ENCODE peak calls at places on chromosomes 16 and 17, in five cellular contexts. W, B, G, J and Q are unnamed samples.

GRCh38 chr17:75499313-75500022 is 15.9 kb downstream of the CASKIN2 start:
- DNase-seq in J (no peak), B (no peak), W (no peak), G (no peak), Q (no peak)

GRCh38 chr16:54203384-54203783 is 83.2 kb downstream of the IRX3 start:
- DNase-seq in G (no peak), B (no peak), J (no peak), W (peak), Q (no peak)

GRCh38 chr17:5702951-5703510 is 118.7 kb upstream of the NLRP1 start:
- DNase-seq in J (no peak), B (no peak), W (no peak), G (no peak), Q (no peak)

GRCh38 chr17:73595068-73595865 is 49.0 kb downstream of the SDK2 start:
- DNase-seq in J (peak), W (no peak), B (peak), G (no peak), Q (peak)

GRCh38 chr17:55549140-55549539 is 37.9 kb upstream of the SMIM36 start:
- DNase-seq in J (no peak), B (peak), G (peak), W (no peak), Q (peak)

GRCh38 chr16:54280751-54281150 is 5.8 kb downstream of the IRX3 start:
- DNase-seq in W (no peak), G (peak), B (peak), J (no peak), Q (no peak)

GRCh38 chr16:89502319-89502843 is 5.8 kb upstream of the SPG7 start:
- DNase-seq in W (no peak), B (no peak), J (peak), G (peak), Q (peak)

GRCh38 chr17:44198721-44199552 is 747 bp downstream of the ATXN7L3 start:
- DNase-seq in W (peak), G (peak), B (peak), J (peak), Q (peak)

GRCh38 chr17:80667462-80668277 is 123.0 kb downstream of the RPTOR start:
- DNase-seq in J (no peak), W (no peak), G (no peak), B (no peak), Q (no peak)

GRCh38 chr16:48511071-48511540 is 98.9 kb downstream of the N4BP1 start:
- DNase-seq in B (peak), W (peak), J (no peak), G (no peak), Q (peak)

GRCh38 chr17:78234261-78234865 is 2.9 kb downstream of the TMEM235 start:
- DNase-seq in G (no peak), B (no peak), J (no peak), W (no peak), Q (no peak)

GRCh38 chr16:81179219-81179618 is 59.3 kb upstream of the BCO1 start:
- DNase-seq in G (no peak), W (no peak), J (no peak), B (no peak), Q (no peak)

GRCh38 chr16:4370570-4371480 is 823 bp upstream of the VASN start:
- DNase-seq in J (peak), B (peak), G (peak), W (peak), Q (peak)

GRCh38 chr16:23976091-23977001 is 140.6 kb downstream of the PRKCB start:
- DNase-seq in J (no peak), B (no peak), G (no peak), W (no peak), Q (no peak)

GRCh38 chr17:32947736-32948135 is 19.8 kb downstream of the TMEM98 start:
- DNase-seq in B (no peak), J (no peak), G (no peak), W (no peak), Q (no peak)

GRCh38 chr17:48102700-48103378 is 1.6 kb upstream of the CBX1 start:
- DNase-seq in G (peak), B (no peak), W (peak), J (no peak), Q (no peak)

GRCh38 chr16:75810998-75811634 is 84.8 kb upstream of the CPHXL start:
- DNase-seq in B (no peak), W (no peak), G (no peak), J (no peak), Q (no peak)

DNA sequence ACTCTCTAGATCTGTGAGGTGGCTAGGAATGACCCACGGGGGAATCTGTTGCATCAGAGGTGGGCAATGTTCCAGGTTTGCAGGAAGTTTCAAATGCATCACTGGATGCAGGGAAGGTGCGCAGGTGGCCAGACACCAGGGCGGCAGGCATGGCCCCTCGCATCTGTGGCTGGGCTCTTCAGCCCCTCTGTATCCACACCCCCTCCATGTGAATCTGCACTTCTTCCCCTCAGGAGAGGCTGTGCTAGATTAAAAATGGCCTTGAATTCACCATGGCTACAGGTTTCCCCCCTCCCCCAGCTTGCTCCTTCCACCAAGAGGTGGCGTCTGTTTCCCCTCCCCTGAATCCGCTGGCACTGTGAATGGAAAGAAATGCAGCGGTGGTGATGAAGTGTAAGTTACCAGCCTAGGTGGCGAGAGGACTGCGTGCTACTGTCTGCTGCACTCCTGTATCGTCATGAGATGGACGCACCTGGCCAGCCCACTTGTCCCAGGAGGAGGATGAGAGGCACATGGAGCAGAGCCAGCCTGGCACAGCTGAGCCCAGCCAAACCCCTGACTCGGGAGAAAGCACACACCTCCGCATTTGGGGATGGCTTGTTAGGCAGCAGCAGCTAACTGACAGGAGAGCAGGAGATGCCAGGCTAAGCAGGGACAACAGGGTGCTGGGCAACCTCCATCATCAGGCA is 26.3 kb downstream of the TNFRSF13B start:
- DNase-seq in B (no peak), G (no peak), W (peak), J (no peak), Q (no peak)
- TF ChIP-seq CTCF in B (peak), G (no peak), W (no peak), J (no peak), Q (no peak)

GRCh38 chr16:71594000-71594646 is 17.2 kb upstream of the TAT start:
- DNase-seq in J (no peak), G (no peak), W (no peak), B (no peak), Q (no peak)

GRCh38 chr16:71591917-71592316 is 15.0 kb upstream of the TAT start:
- DNase-seq in G (no peak), B (no peak), J (no peak), W (no peak), Q (no peak)

GRCh38 chr16:71590584-71590983 is 13.7 kb upstream of the TAT start:
- DNase-seq in J (no peak), B (no peak), W (no peak), G (no peak), Q (no peak)

DNA sequence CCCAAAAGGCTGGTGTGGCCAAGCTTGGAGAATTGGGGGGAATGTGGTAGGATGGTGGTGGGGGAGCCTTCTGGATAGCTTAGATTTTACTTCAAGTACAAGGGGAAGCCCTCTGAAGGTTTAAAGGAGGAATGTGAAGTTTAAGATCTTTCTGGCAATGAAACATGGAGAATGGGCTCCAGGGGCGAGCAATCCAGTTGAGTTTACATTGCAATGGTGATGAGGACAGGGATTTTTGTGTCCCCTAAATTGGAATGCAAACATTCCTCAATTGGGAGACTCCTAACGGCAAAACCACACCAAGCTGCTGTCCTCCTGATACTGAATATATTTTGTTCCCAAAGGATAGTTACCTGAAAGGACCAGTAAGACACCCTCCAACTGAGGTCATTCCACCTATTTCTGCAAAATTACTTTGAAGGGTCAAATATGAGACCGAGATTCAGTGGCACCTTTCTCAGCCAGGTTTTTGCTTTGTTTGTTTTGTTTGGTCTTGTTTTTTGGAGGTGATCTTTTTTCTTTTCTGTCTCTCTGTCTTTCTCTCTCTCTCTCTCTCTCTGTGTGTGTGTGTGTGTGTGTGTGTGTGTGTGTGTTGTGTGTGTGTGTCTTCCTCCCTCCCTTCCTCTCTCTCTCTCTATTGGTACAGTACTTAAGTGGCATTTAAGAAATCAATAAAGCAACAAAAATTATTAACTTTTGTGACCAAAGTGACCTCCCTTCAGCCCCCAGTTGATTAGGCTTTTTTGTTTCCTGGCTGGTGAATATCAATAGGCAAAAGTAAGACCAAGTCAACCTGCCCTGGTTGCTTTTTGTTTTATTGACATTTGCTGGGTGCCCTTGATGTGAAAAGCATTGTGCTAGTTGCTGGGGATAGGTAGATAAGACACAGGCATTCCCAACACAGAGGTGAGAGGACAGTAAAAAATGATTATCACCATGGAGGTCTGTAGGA is 16.4 kb upstream of the TAT start:
- DNase-seq in J (no peak), G (no peak), B (no peak), W (no peak), Q (no peak)
- H3K4me3 ChIP-seq in J (no peak), G (no peak), B (no peak), W (no peak), Q (no peak)

DNA sequence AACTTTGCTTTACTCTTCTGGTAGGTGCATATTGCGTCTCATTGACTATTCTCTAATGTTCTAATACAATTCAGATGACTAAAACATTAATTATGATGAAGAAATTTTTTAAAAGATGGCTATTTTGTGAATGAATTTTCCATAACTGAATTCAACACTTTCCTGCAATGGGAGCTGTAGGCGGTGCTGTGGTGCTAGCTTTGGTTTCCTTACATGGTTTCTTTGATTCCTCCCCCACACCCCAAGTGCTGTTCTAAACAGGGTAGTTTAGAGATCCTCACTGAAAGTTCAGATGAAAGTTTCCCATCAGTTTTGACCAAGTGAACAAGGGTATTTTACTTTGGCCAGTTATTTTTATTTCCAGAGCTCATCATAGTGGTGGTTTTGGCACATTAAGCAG is 26.0 kb upstream of the MRC2 start:
- DNase-seq in B (peak), G (peak), J (no peak), W (no peak), Q (peak)
- TF ChIP-seq CTCF in B (peak), G (peak), J (no peak), W (no peak), Q (peak)

DNA sequence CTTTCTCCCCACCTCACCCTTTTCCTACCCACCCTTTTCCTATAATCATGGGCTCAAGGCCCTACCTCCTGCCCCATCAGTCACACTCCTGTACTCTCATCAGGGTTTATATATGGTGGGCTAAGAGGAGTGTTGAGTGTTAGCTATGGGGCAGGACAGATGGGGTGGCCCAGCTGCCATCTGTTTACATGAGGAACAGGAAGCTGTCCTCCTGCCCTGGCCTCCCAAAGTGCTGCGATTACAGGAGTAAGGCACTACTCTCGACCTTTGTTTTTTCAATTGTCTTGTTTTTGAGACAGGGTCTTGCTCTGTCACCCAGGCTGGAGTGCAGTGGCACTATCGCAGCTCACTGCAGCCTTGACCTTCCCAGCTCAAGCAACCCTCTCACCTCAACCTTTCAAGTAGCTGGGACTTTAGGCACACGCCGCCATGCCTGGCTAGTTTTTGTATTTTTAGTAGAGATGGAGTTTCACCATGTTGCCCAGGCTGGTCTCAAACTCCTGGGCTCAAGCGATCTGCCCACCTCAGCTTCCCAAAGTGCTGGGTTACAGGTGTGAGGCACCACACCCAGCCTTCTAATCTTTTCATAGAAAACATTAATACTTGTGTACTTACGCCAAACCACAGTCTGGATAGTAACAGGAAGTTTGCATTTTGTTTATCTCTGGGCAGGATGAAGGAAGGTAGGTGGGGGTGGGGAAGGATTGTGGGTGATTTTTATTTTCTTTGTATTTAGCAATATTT is 1.6 kb downstream of the TRADD start:
- DNase-seq in B (no peak), J (no peak), G (no peak), W (no peak), Q (no peak)
- H3K4me3 ChIP-seq in B (no peak), J (peak), G (no peak), W (no peak), Q (no peak)

DNA sequence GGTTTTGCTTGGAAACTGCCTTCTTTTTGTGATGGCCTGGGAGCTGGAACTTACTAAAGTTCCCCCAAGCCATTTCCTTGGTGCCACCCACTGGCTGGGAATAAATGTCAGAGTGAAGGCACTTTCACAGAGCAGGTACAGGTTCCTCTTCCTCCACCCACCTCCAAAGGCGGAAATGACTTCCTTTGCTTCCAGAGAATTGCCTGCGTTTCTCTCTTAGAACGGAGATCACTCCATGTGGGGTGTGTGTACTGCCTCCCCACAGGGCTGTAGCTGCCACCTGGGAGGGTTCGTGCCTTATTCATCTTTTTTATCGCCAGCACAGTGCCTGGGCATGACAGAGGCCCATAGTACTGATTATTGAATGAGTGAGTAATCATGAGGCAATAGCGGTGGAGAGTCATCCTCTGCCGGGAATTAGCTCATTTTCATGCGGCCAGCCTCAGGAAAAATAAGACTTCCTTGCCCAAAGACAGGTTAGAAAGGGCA is 32.2 kb upstream of the HAS3 start:
- DNase-seq in G (peak), B (peak), J (no peak), W (no peak), Q (peak)
- TF ChIP-seq CTCF in G (no peak), B (no peak), J (no peak), W (no peak), Q (no peak)

GRCh38 chr17:67830440-67830839 is 5.1 kb downstream of the BPTF start:
- DNase-seq in B (peak), J (no peak), G (no peak), W (no peak), Q (no peak)
- H3K4me3 ChIP-seq in B (no peak), J (no peak), G (no peak), W (no peak), Q (no peak)

GRCh38 chr17:2192367-2193028 is 111.1 kb downstream of the SMG6 start:
- DNase-seq in B (peak), W (no peak), G (peak), J (no peak), Q (peak)
- TF ChIP-seq CTCF in B (peak), W (no peak), G (no peak), J (no peak), Q (no peak)

DNA sequence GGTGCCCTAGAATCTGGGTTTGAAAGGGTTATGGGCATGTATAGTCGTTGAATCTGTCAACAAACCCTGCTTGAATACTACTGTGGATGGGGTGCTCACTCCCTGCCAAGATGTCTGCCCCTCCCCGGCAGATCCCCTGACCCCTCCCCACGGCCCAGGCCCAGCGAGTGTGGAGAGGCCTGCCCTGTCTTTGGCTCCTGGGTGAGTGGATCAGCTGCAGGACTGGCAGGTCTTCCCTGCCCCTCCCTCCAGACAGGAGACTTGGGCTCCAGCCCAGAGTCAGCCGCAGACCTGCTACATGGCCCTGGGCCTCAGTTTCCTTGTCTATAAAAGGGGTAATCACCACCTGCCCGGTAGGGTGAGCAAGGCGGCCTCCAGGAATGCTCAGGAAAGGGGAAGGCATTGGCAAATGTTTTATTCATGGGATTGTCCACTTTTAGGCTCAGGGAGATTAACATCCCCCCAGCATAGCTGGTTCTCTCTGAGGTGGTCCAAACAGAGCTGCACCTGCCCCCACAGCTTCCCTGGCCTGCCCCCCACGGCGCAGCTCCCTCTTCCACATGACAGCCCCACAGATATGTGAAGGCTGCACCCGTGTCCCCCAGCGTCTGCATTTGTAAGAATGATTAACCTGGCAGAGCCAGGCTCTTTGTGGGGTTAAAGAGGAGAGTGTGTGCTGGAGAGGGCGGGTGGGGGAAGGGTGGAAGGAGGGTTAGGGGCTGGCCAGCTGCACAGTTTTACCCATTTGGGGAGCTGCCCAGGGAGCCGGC is 18.5 kb upstream of the SPNS2 start:
- DNase-seq in B (no peak), G (no peak), J (no peak), W (no peak), Q (no peak)
- H3K4me3 ChIP-seq in B (no peak), G (no peak), J (no peak), W (no peak), Q (no peak)

DNA sequence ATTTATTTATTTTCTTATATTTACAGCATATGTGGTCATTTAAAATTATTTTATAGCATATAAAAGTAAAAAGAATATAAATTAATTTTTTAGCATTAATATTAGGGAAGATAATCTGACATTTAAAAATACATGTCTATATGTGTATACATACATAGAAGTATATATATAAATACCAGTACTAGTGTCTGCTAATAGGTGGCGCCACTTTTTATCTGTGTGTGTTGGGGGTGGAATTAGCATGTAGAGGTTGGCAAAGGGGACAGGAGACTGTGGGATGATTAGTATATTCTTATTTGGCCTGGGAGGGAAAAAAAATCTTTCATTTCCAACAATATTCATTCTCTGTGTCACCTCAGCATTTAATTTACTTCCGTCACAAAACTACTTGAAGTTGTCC is 359.1 kb downstream of the WWOX start:
- DNase-seq in B (no peak), W (no peak), J (no peak), G (no peak), Q (no peak)
- TF ChIP-seq CTCF in B (no peak), W (no peak), J (no peak), G (no peak), Q (no peak)

DNA sequence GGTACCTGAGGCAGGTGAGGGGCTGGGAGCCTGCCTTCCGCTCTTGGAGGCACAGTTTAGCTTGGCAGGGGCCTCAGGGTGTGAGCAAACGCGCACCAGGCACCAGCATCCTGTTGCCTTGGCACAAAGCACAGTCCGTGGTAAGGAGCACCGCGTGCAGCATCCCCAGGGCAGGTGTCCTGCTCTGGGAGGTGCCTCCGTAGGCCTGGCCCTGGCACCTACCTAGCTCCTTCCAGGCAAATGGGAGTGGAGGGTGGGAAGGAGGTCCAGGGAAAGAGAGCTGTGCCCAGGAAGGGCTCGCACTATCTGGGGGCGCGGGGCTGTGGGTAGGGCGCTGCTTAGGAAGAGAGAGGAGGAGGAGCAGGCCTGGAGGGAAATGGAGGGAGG is 3.1 kb upstream of the GSE1 start:
- DNase-seq in B (no peak), W (no peak), G (peak), J (no peak), Q (no peak)
- H3K4me3 ChIP-seq in B (no peak), W (peak), G (no peak), J (peak), Q (no peak)